ENCODE peak calls at places on chromosome 4, in seven cellular contexts. H, X, Y, D, G, E and R are unnamed samples.

GRCh38 chr4:153728660-153729059 is 31.2 kb downstream of the RNF175 start:
- DNase-seq in G (no peak), Y (no peak), H (no peak), E (no peak), D (no peak), X (no peak), R (no peak)

GRCh38 chr4:69759189-69759604 is 1.2 kb downstream of the SULT1B1 start:
- DNase-seq in Y (no peak), E (no peak), G (no peak), X (no peak), D (no peak), H (no peak), R (no peak)

GRCh38 chr4:129929052-129929451 is 833.1 kb downstream of the C4orf33 start:
- DNase-seq in Y (peak), D (no peak), H (no peak), X (no peak), E (no peak), G (no peak), R (no peak)

GRCh38 chr4:166460769-166461550 is 587.9 kb downstream of the TLL1 start:
- DNase-seq in E (no peak), X (no peak), D (no peak), G (no peak), Y (no peak), H (no peak), R (no peak)

GRCh38 chr4:128812360-128812958 is 3.0 kb downstream of the JADE1 start:
- DNase-seq in E (peak), Y (peak), H (no peak), D (peak), G (peak), X (no peak), R (no peak)

GRCh38 chr4:129240816-129241215 is 144.9 kb downstream of the C4orf33 start:
- DNase-seq in X (no peak), E (no peak), Y (no peak), H (no peak), G (no peak), D (peak), R (no peak)

GRCh38 chr4:94641702-94642560 is 115.8 kb upstream of the BMPR1B start:
- DNase-seq in E (no peak), Y (peak), H (no peak), D (no peak), G (no peak), X (peak), R (no peak)

GRCh38 chr4:101366331-101366730 is 19.0 kb upstream of the PPP3CA start:
- DNase-seq in X (no peak), E (no peak), D (no peak), Y (no peak), G (no peak), H (no peak), R (no peak)

GRCh38 chr4:6582889-6583504 is 8.0 kb downstream of the MAN2B2 start:
- DNase-seq in H (no peak), Y (no peak), D (no peak), X (no peak), E (no peak), G (no peak), R (no peak)

GRCh38 chr4:102819588-102820365 is 7.6 kb downstream of the UBE2D3 start:
- DNase-seq in X (no peak), G (no peak), Y (no peak), H (no peak), E (peak), D (no peak), R (peak)

GRCh38 chr4:76881375-76881774 is 16.6 kb downstream of the SOWAHB start:
- DNase-seq in D (peak), G (no peak), X (no peak), E (no peak), Y (no peak), H (no peak), R (no peak)